ENCODE peak calls at places on chromosomes 7 and 10, in nine cellular contexts. Q is adrenal gland, H is psoas muscle, F is endodermal cell, M is cardiac muscle cell, W is coronary artery, J is lower lobe of right lung, R is HFF-Myc, C is GM12865. N is an unnamed sample.

GRCh38 chr7:97818066-97818663 is 54.0 kb downstream of the ASNS start:
- DNase-seq in Q (no peak), H (no peak), F (no peak), M (no peak), W (no peak), J (no peak), R (no peak), C (no peak), N (no peak)

GRCh38 chr10:79046991-79047874 is 21.5 kb upstream of the ZMIZ1 start:
- DNase-seq in Q (no peak), H (peak), F (peak), M (no peak), W (no peak), J (peak), R (no peak), C (no peak), N (no peak)

GRCh38 chr7:84230491-84230890 is 35.9 kb upstream of the SEMA3A start:
- DNase-seq in Q (no peak), H (no peak), F (no peak), M (no peak), W (no peak), J (no peak), R (no peak), C (no peak), N (no peak)

GRCh38 chr7:153567426-153567825 is 484.8 kb upstream of the DPP6 start:
- DNase-seq in Q (no peak), H (peak), F (no peak), M (peak), W (no peak), J (no peak), R (no peak), C (no peak), N (no peak)

GRCh38 chr10:50387736-50388081 is 136.4 kb upstream of the ASAH2 start:
- DNase-seq in Q (no peak), H (no peak), F (no peak), M (no peak), W (no peak), J (no peak), R (no peak), C (peak), N (no peak)

GRCh38 chr10:119535837-119536507 is 6.5 kb downstream of the RGS10 start:
- DNase-seq in Q (no peak), H (no peak), F (no peak), M (no peak), W (no peak), J (no peak), R (no peak), C (no peak), N (no peak)

GRCh38 chr7:100578246-100579183 is 4.8 kb upstream of the SAP25 start:
- DNase-seq in Q (no peak), H (no peak), F (peak), M (no peak), W (no peak), J (no peak), R (no peak), C (no peak), N (no peak)

GRCh38 chr7:165661-166369 is 26.6 kb upstream of the FAM20C start:
- DNase-seq in Q (no peak), H (no peak), F (no peak), M (peak), W (no peak), J (no peak), R (no peak), C (no peak), N (no peak)

GRCh38 chr10:79380125-79380917 is 33.1 kb downstream of the PPIF start:
- DNase-seq in Q (peak), H (peak), F (peak), M (peak), W (peak), J (peak), R (no peak), C (no peak), N (peak)

GRCh38 chr7:112869111-112869774 is 79.0 kb upstream of the TMEM168 start:
- DNase-seq in Q (peak), H (no peak), F (peak), M (peak), W (no peak), J (no peak), R (peak), C (peak), N (no peak)

GRCh38 chr7:30472771-30473392 is 5.7 kb downstream of the NOD1 start:
- DNase-seq in Q (no peak), H (no peak), F (peak), M (peak), W (no peak), J (no peak), R (no peak), C (no peak), N (peak)

GRCh38 chr7:101792051-101792651 is 25.3 kb upstream of the CUX1 start:
- DNase-seq in Q (no peak), H (peak), F (no peak), M (peak), W (no peak), J (no peak), R (no peak), C (no peak), N (peak)

GRCh38 chr10:21398549-21399345 is 126.7 kb downstream of the SKIDA1 start:
- DNase-seq in Q (no peak), H (no peak), F (no peak), M (no peak), W (no peak), J (no peak), R (peak), C (no peak), N (peak)

GRCh38 chr7:157815061-157816022 is 478.5 kb downstream of the DNAJB6 start:
- DNase-seq in Q (no peak), H (no peak), F (no peak), M (no peak), W (no peak), J (peak), R (no peak), C (no peak), N (no peak)

GRCh38 chr10:18658301-18658991 is 785 bp upstream of the ARL5B start:
- DNase-seq in Q (peak), H (peak), F (no peak), M (peak), W (no peak), J (no peak), R (no peak), C (peak), N (peak)

GRCh38 chr10:94103902-94104301 is 110.2 kb downstream of the PLCE1 start:
- DNase-seq in Q (no peak), H (no peak), F (no peak), M (peak), W (no peak), J (no peak), R (peak), C (no peak), N (peak)

GRCh38 chr7:77258593-77258992 is 59.0 kb upstream of the FGL2 start:
- DNase-seq in Q (no peak), H (no peak), F (no peak), M (no peak), W (no peak), J (no peak), R (no peak), C (no peak), N (no peak)

GRCh38 chr7:150569245-150569644 is 2.1 kb downstream of the GIMAP4 start:
- DNase-seq in Q (no peak), H (no peak), F (no peak), M (no peak), W (no peak), J (no peak), R (no peak), C (no peak), N (no peak)

GRCh38 chr7:1569833-1570632 is at the start of gene PSMG3:
- DNase-seq in Q (peak), H (peak), F (peak), M (peak), W (peak), J (peak), R (no peak), C (peak), N (peak)

GRCh38 chr10:132459252-132460028 is 62.4 kb downstream of the PWWP2B start:
- DNase-seq in Q (peak), H (peak), F (peak), M (no peak), W (no peak), J (peak), R (no peak), C (no peak), N (no peak)

GRCh38 chr7:139452948-139453672 is 30.4 kb downstream of the KLRG2 start:
- DNase-seq in Q (no peak), H (no peak), F (no peak), M (peak), W (no peak), J (no peak), R (no peak), C (no peak), N (peak)

GRCh38 chr7:30980751-30981150 is 17.0 kb downstream of the GHRHR start:
- DNase-seq in Q (no peak), H (no peak), F (peak), M (no peak), W (no peak), J (no peak), R (no peak), C (no peak), N (no peak)

GRCh38 chr7:1426474-1426873 is 32.8 kb downstream of the MICALL2 start:
- DNase-seq in Q (no peak), H (no peak), F (no peak), M (no peak), W (no peak), J (no peak), R (no peak), C (no peak), N (no peak)

GRCh38 chr10:125003901-125004467 is 62.1 kb downstream of the ZRANB1 start:
- DNase-seq in Q (no peak), H (no peak), F (no peak), M (no peak), W (no peak), J (peak), R (no peak), C (no peak), N (no peak)

GRCh38 chr10:58086144-58086762 is 181.4 kb downstream of the IPMK start:
- DNase-seq in Q (no peak), H (no peak), F (no peak), M (no peak), W (no peak), J (no peak), R (no peak), C (no peak), N (no peak)

GRCh38 chr7:33243319-33243881 is 114.0 kb downstream of the BBS9 start:
- DNase-seq in Q (no peak), H (no peak), F (no peak), M (peak), W (no peak), J (no peak), R (no peak), C (peak), N (peak)

GRCh38 chr10:1345368-1345767 is 289.2 kb downstream of the WDR37 start:
- DNase-seq in Q (no peak), H (no peak), F (no peak), M (no peak), W (no peak), J (no peak), R (no peak), C (no peak), N (no peak)

GRCh38 chr10:104327745-104328635 is 10.3 kb downstream of the ITPRIP start:
- DNase-seq in Q (peak), H (peak), F (peak), M (peak), W (no peak), J (peak), R (peak), C (no peak), N (peak)

GRCh38 chr10:97131041-97131659 is 54.6 kb downstream of the SLIT1 start:
- DNase-seq in Q (no peak), H (no peak), F (no peak), M (no peak), W (no peak), J (no peak), R (no peak), C (no peak), N (no peak)

GRCh38 chr10:29063806-29064644 is 224.8 kb upstream of the LYZL1 start:
- DNase-seq in Q (no peak), H (no peak), F (no peak), M (peak), W (no peak), J (no peak), R (no peak), C (no peak), N (peak)

GRCh38 chr10:116634126-116634975 is 13.6 kb downstream of the PNLIPRP2 start:
- DNase-seq in Q (no peak), H (no peak), F (no peak), M (no peak), W (no peak), J (no peak), R (no peak), C (no peak), N (no peak)

GRCh38 chr7:26399747-26400146 is 108.1 kb downstream of the SNX10 start:
- DNase-seq in Q (no peak), H (no peak), F (no peak), M (no peak), W (no peak), J (no peak), R (no peak), C (no peak), N (no peak)

GRCh38 chr7:29607889-29608288 is 44.3 kb downstream of the PRR15 start:
- DNase-seq in Q (no peak), H (no peak), F (no peak), M (peak), W (no peak), J (no peak), R (no peak), C (no peak), N (peak)

GRCh38 chr7:151397026-151397425 is 12.8 kb downstream of the WDR86 start:
- DNase-seq in Q (no peak), H (no peak), F (no peak), M (no peak), W (no peak), J (peak), R (no peak), C (no peak), N (no peak)

GRCh38 chr10:125116652-125117310 is 43.6 kb downstream of the CTBP2 start:
- DNase-seq in Q (no peak), H (no peak), F (no peak), M (no peak), W (no peak), J (no peak), R (no peak), C (no peak), N (no peak)

GRCh38 chr10:114957673-114958072 is 19.7 kb downstream of the TRUB1 start:
- DNase-seq in Q (no peak), H (no peak), F (no peak), M (peak), W (no peak), J (no peak), R (no peak), C (no peak), N (peak)

GRCh38 chr7:21300692-21301091 is 127.2 kb upstream of the SP4 start:
- DNase-seq in Q (no peak), H (no peak), F (no peak), M (no peak), W (no peak), J (no peak), R (no peak), C (peak), N (no peak)

GRCh38 chr10:49360271-49361177 is 35.4 kb downstream of the DRGX start:
- DNase-seq in Q (no peak), H (no peak), F (peak), M (peak), W (no peak), J (no peak), R (no peak), C (no peak), N (no peak)

DNA sequence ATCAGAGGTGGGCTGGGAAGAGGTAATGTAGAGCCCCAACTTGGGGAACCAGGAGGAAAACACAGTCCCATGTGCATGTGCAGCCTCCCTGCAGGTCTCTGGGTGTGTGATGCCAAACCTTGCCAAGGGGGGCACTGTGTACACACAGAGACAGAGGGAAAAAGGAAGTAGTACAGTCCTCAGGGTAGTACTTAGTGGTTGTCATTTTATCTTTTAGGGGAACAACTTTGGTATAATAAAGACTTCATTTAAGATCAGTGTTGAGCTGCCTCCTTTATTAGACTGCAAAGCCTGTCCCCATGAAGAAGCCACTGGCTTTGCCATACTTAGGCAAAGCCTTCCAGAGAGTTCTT is 151.8 kb downstream of the CDH23 start:
- DNase-seq in Q (no peak), H (peak), F (peak), M (peak), W (no peak), J (no peak), R (no peak), C (peak), N (no peak)
- TF ChIP-seq CTCF in Q (peak), H (peak), F (peak), M (peak), W (no peak), J (peak), R (peak), C (peak), N (peak)

GRCh38 chr7:137936509-137937201 is 65.2 kb downstream of the CREB3L2 start:
- DNase-seq in Q (no peak), H (no peak), F (no peak), M (no peak), W (no peak), J (no peak), R (no peak), C (no peak), N (no peak)

GRCh38 chr7:137934941-137935848 is 66.7 kb downstream of the CREB3L2 start:
- DNase-seq in Q (no peak), H (no peak), F (no peak), M (no peak), W (no peak), J (no peak), R (no peak), C (peak), N (no peak)

GRCh38 chr7:137934176-137934826 is 67.6 kb downstream of the CREB3L2 start:
- DNase-seq in Q (no peak), H (no peak), F (no peak), M (no peak), W (no peak), J (no peak), R (no peak), C (no peak), N (no peak)

GRCh38 chr7:137937202-137937560 is 64.7 kb downstream of the CREB3L2 start:
- DNase-seq in Q (peak), H (peak), F (no peak), M (no peak), W (no peak), J (no peak), R (no peak), C (no peak), N (peak)

DNA sequence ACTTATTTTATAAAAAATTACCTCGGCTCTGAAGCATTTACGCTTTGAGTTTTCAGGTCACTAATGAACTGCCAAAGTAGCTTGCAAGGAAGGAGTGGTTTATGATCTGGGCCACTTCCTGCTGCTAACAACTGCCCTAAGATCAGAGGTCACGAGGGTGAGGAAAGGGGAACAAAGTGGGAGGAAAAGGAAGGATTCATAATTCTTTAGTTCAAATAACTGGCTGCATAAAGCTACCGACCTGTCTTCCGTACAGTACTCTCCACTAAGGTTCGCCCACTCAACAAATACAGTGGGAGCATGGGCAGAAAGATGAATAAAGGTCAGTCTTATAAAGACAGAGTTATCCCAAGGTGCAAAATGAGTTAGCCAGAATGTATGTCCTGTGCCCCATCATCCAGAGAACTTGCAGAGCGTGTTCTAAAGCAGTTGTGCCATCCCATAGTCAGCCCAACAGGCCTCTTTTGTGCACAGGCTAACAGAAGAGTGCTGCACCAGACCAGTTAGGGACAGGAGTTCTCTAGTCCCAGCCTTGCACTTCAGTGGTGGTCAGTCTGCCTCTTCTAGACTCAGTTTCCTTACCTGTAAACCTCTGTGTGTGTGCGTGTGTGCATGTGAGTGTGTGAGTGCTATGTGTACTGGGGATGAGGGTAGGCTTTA is 65.9 kb downstream of the CREB3L2 start:
- DNase-seq in Q (no peak), H (no peak), F (no peak), M (no peak), W (no peak), J (no peak), R (no peak), C (peak), N (no peak)
- H3K4me3 ChIP-seq in Q (no peak), H (peak), F (no peak), M (no peak), W (no peak), J (peak), R (no peak), C (peak), N (no peak)

DNA sequence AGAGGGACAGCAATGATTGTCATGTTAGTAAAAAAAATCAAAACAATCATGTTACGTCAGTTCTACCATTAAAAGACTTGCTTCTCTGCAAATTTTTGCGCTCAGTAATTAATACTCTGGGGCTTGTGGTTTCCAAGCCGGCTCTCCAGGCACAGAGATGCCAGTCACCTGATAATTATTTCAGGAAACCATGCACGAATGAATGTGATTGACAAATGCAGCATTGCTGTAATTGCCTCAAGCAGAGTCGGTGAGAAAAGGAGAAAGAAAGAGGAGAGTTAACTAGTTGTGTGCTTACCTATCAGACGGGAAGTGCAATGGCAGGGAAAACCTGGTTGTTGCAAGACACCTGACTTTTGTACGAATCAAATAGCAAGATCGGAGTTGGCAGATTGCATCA is 609.8 kb upstream of the MKI67 start:
- DNase-seq in Q (no peak), H (no peak), F (no peak), M (no peak), W (no peak), J (no peak), R (no peak), C (no peak), N (no peak)
- TF ChIP-seq CTCF in Q (no peak), H (no peak), F (no peak), M (no peak), W (no peak), J (no peak), R (no peak), C (no peak), N (no peak)

DNA sequence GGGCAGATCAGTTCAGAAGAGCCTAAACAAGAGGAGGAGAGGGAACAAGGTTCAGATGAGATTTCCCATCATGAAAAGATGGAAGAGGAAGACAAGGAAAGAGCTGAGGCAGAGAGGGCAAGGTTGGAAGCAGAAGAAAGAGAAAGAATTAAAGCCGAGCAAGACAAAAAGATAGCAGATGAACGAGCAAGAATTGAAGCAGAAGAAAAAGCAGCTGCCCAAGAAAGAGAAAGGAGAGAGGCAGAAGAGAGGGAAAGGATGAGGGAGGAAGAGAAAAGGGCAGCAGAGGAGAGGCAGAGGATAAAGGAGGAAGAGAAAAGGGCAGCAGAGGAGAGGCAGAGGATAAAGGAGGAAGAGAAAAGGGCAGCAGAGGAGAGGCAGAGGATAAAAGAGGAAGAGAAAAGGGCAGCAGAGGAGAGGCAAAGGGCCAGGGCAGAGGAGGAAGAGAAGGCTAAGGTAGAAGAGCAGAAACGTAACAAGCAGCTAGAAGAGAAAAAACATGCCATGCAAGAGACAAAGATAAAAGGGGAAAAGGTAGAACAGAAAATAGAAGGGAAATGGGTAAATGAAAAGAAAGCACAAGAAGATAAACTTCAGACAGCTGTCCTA is 52.7 kb upstream of the AGBL3 start:
- DNase-seq in Q (no peak), H (no peak), F (no peak), M (no peak), W (no peak), J (no peak), R (no peak), C (no peak), N (no peak)
- H3K4me3 ChIP-seq in Q (no peak), H (no peak), F (no peak), M (no peak), W (no peak), J (no peak), R (no peak), C (peak), N (no peak)

DNA sequence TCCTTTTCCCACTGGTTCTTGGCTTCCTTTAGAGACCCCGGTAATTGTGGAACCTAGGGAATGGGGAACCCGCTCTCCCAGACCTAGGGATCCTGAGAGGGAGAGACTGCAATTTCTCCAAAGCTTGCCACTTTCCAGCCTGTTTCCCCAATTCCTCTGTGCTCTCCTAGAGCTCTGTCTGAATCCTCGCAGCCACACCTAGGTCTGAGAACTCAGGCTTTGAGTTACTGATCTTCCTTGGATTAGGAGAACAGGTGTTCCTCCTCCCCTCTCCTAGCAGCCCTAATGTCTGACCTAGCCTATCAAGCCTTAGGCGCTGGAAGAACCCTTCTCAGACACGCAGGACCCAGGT is 20.0 kb downstream of the WNT8B start:
- DNase-seq in Q (no peak), H (no peak), F (no peak), M (no peak), W (no peak), J (no peak), R (no peak), C (no peak), N (no peak)
- TF ChIP-seq CTCF in Q (no peak), H (no peak), F (peak), M (no peak), W (no peak), J (no peak), R (no peak), C (no peak), N (no peak)